ENCODE peak calls at places on chromosomes 13 and 19, in five cellular contexts. One of them, this sample, is unnamed.
A peak's percentile ranks its signal among the peaks of the same experiment; 100 is the strongest.

GRCh38 chr13:27028683-27029480 is 142.7 kb downstream of the USP12 start:
- DNase-seq in fibroblast of lung: no peak
- DNase-seq in A549: no peak
- DNase-seq in mucosa of descending colon: no peak
- DNase-seq in Calu3: no peak
- DNase-seq in this sample: no peak

GRCh38 chr19:49801966-49802661 is 11.0 kb downstream of the FUZ start:
- DNase-seq in fibroblast of lung: peak; percentile 84
- DNase-seq in A549: no peak
- DNase-seq in mucosa of descending colon: peak; percentile 74
- DNase-seq in Calu3: no peak
- DNase-seq in this sample: peak; percentile 93

GRCh38 chr13:80084086-80084676 is 256.7 kb downstream of the SPRY2 start:
- DNase-seq in fibroblast of lung: peak; percentile 97
- DNase-seq in A549: no peak
- DNase-seq in mucosa of descending colon: no peak
- DNase-seq in Calu3: no peak
- DNase-seq in this sample: peak; percentile 95

GRCh38 chr13:70729369-70729768 is 621.1 kb upstream of the KLHL1 start:
- DNase-seq in fibroblast of lung: no peak
- DNase-seq in A549: no peak
- DNase-seq in mucosa of descending colon: no peak
- DNase-seq in Calu3: no peak
- DNase-seq in this sample: no peak

GRCh38 chr13:23323946-23324709 is 109.4 kb downstream of the SACS start:
- DNase-seq in fibroblast of lung: peak; percentile 61
- DNase-seq in A549: no peak
- DNase-seq in mucosa of descending colon: no peak
- DNase-seq in Calu3: no peak
- DNase-seq in this sample: no peak

GRCh38 chr19:17405250-17406038 is at the start of gene BST2:
- DNase-seq in fibroblast of lung: peak; percentile 57
- DNase-seq in A549: no peak
- DNase-seq in mucosa of descending colon: peak; percentile 57
- DNase-seq in Calu3: no peak
- DNase-seq in this sample: peak; percentile 79

GRCh38 chr19:33868821-33869412 is 72.2 kb downstream of the KCTD15 start:
- DNase-seq in fibroblast of lung: peak; percentile 3
- DNase-seq in A549: no peak
- DNase-seq in mucosa of descending colon: peak; percentile 30
- DNase-seq in Calu3: no peak
- DNase-seq in this sample: peak; percentile 30

GRCh38 chr19:11530432-11530831 is 1.5 kb upstream of the ECSIT start:
- DNase-seq in fibroblast of lung: peak; percentile 82
- DNase-seq in A549: peak; percentile 56
- DNase-seq in mucosa of descending colon: peak; percentile 79
- DNase-seq in Calu3: peak; percentile 61
- DNase-seq in this sample: peak; percentile 91

GRCh38 chr19:7063339-7063738 is 4.9 kb upstream of the MBD3L3 start:
- DNase-seq in fibroblast of lung: no peak
- DNase-seq in A549: no peak
- DNase-seq in mucosa of descending colon: no peak
- DNase-seq in Calu3: no peak
- DNase-seq in this sample: no peak

GRCh38 chr13:103140001-103140671 is 73.9 kb upstream of the SLC10A2 start:
- DNase-seq in fibroblast of lung: no peak
- DNase-seq in A549: peak; percentile 4
- DNase-seq in mucosa of descending colon: peak; percentile 37
- DNase-seq in Calu3: peak; percentile 1
- DNase-seq in this sample: peak; percentile 37

GRCh38 chr19:55014714-55015113 is 23.4 kb downstream of the GP6 start:
- DNase-seq in fibroblast of lung: no peak
- DNase-seq in A549: no peak
- DNase-seq in mucosa of descending colon: no peak
- DNase-seq in Calu3: no peak
- DNase-seq in this sample: no peak

GRCh38 chr19:39599116-39599515 is 3.2 kb upstream of the LGALS13 start:
- DNase-seq in fibroblast of lung: peak; percentile 16
- DNase-seq in A549: no peak
- DNase-seq in mucosa of descending colon: peak; percentile 20
- DNase-seq in Calu3: peak; percentile 36
- DNase-seq in this sample: peak; percentile 67

GRCh38 chr19:42450314-42450934 is 7.7 kb upstream of the CXCL17 start:
- DNase-seq in fibroblast of lung: peak; percentile 70
- DNase-seq in A549: peak; percentile 97
- DNase-seq in mucosa of descending colon: peak; percentile 94
- DNase-seq in Calu3: peak; percentile 85
- DNase-seq in this sample: peak; percentile 88

GRCh38 chr19:45729774-45730388 is 815 bp downstream of the FBXO46 start:
- DNase-seq in fibroblast of lung: no peak
- DNase-seq in A549: no peak
- DNase-seq in mucosa of descending colon: no peak
- DNase-seq in Calu3: peak; percentile 17
- DNase-seq in this sample: no peak

GRCh38 chr19:13995878-13996765 is 10.0 kb downstream of the RFX1 start:
- DNase-seq in fibroblast of lung: no peak
- DNase-seq in A549: no peak
- DNase-seq in mucosa of descending colon: no peak
- DNase-seq in Calu3: no peak
- DNase-seq in this sample: no peak

GRCh38 chr19:7326105-7326877 is 22.4 kb upstream of the ARHGEF18 start:
- DNase-seq in fibroblast of lung: no peak
- DNase-seq in A549: no peak
- DNase-seq in mucosa of descending colon: peak; percentile 71
- DNase-seq in Calu3: no peak
- DNase-seq in this sample: peak; percentile 21

GRCh38 chr13:31908696-31909386 is 122.7 kb upstream of the FRY start:
- DNase-seq in fibroblast of lung: no peak
- DNase-seq in A549: no peak
- DNase-seq in mucosa of descending colon: no peak
- DNase-seq in Calu3: no peak
- DNase-seq in this sample: no peak

GRCh38 chr19:46739290-46739771 is 6.5 kb upstream of the FKRP start:
- DNase-seq in fibroblast of lung: no peak
- DNase-seq in A549: no peak
- DNase-seq in mucosa of descending colon: no peak
- DNase-seq in Calu3: no peak
- DNase-seq in this sample: no peak

DNA sequence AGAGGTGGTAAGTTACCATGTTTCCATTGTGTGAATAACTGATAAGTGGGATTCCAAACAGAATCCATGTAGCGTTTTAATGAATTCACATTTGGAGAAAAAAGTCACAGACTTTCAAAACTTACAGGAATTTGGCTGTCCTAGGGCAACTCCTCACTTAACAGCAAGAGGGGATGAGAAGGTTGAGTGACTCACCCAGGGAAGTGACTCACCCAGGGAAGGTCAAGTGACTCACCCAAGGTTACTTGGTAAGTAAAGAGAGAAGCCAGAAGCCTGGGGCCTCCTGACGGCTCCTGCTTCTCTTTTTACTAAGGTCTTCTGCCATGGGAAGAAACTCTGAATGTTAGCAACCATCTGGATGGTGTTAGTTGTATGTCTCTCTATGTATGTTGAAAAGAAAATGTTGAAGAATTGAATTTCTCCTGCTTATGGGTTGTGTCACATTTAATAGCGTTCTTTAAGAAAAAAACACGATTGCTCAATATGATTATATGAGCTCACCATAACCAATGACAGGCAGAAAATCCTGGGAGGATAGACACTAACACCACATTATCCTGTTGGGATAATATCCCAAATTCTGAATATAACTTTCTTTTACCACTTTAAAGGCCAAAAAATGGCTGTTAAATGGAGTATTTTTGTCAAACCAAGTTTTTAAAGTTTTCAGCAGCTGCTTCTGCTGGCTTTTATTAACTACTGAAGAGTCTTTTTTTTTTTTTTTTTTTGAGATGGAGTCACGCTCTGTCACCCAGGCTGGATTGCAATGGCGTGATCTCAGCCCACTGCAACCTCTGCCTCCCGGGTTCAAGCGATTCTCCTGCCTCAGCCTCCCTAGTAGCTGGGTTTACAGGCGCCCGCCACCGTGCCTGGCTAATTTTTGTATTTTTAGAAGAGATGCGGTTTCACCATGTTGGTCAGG is 195.6 kb downstream of the GGACT start:
- DNase-seq in fibroblast of lung: peak; percentile 100
- DNase-seq in A549: peak; percentile 76
- DNase-seq in mucosa of descending colon: peak; percentile 71
- DNase-seq in Calu3: peak; percentile 67
- DNase-seq in this sample: peak; percentile 37
- TF ChIP-seq CTCF in fibroblast of lung: no peak
- TF ChIP-seq CTCF in A549: no peak
- TF ChIP-seq CTCF in mucosa of descending colon: no peak
- TF ChIP-seq CTCF in Calu3: no peak
- TF ChIP-seq CTCF in this sample: no peak

DNA sequence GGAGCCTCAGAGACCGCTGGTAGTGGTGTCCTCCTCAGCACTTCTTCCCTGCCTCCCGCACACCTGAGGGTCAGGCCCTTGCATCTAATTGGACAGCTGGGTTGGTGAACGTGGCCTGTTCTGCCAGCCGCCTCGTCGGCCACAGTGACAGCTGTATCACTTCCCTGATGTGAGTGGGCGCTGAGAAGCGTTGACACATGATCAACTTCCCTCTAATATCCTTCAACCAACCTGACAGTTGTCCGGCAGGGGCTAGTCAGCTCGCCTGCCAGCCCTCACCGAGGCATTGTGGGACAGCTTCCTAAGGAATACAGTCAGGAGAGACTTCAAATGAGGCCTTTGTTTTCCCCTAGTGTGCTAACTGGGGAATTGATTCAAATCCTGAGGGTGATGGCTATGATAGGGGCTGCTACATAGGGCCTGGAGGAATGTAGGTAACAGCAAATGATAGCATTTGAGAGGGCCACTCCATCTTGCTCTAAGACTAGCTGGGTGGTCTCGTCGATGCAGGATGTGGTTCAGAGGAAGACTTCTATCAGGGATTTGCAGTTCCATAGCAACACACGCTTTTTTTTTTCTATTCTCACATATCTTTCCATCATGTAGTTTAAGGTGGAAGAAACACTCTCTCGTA is 230.8 kb downstream of the TSHZ3 start:
- DNase-seq in fibroblast of lung: no peak
- DNase-seq in A549: no peak
- DNase-seq in mucosa of descending colon: no peak
- DNase-seq in Calu3: no peak
- DNase-seq in this sample: no peak
- TF ChIP-seq CTCF in fibroblast of lung: no peak
- TF ChIP-seq CTCF in A549: no peak
- TF ChIP-seq CTCF in mucosa of descending colon: no peak
- TF ChIP-seq CTCF in Calu3: no peak
- TF ChIP-seq CTCF in this sample: no peak

GRCh38 chr13:110716235-110716505 is 2.7 kb downstream of the ING1 start:
- DNase-seq in fibroblast of lung: peak; percentile 10
- DNase-seq in A549: no peak
- DNase-seq in mucosa of descending colon: peak; percentile 68
- DNase-seq in Calu3: no peak
- DNase-seq in this sample: peak; percentile 30

GRCh38 chr13:110713642-110713952 is at the start of gene ING1:
- DNase-seq in fibroblast of lung: no peak
- DNase-seq in A549: no peak
- DNase-seq in mucosa of descending colon: no peak
- DNase-seq in Calu3: no peak
- DNase-seq in this sample: no peak

GRCh38 chr13:110714798-110715394 is 1.4 kb downstream of the ING1 start:
- DNase-seq in fibroblast of lung: peak; percentile 41
- DNase-seq in A549: no peak
- DNase-seq in mucosa of descending colon: peak; percentile 69
- DNase-seq in Calu3: no peak
- DNase-seq in this sample: peak; percentile 63

GRCh38 chr13:110713981-110714797 is 689 bp downstream of the ING1 start:
- DNase-seq in fibroblast of lung: peak; percentile 52
- DNase-seq in A549: no peak
- DNase-seq in mucosa of descending colon: peak; percentile 73
- DNase-seq in Calu3: no peak
- DNase-seq in this sample: peak; percentile 58

GRCh38 chr13:110715395-110716234 is 2.1 kb downstream of the ING1 start:
- DNase-seq in fibroblast of lung: peak; percentile 100
- DNase-seq in A549: peak; percentile 82
- DNase-seq in mucosa of descending colon: peak; percentile 98
- DNase-seq in Calu3: peak; percentile 85
- DNase-seq in this sample: peak; percentile 99
- TF ChIP-seq CTCF in fibroblast of lung: peak; percentile 15
- TF ChIP-seq CTCF in A549: no peak
- TF ChIP-seq CTCF in mucosa of descending colon: peak; percentile 19
- TF ChIP-seq CTCF in Calu3: no peak
- TF ChIP-seq CTCF in this sample: peak; percentile 28

GRCh38 chr19:12695090-12695489 is 1.3 kb downstream of the FBXW9 start:
- DNase-seq in fibroblast of lung: no peak
- DNase-seq in A549: no peak
- DNase-seq in mucosa of descending colon: no peak
- DNase-seq in Calu3: no peak
- DNase-seq in this sample: no peak

GRCh38 chr19:12695514-12695913 is 917 bp downstream of the FBXW9 start:
- DNase-seq in fibroblast of lung: no peak
- DNase-seq in A549: no peak
- DNase-seq in mucosa of descending colon: no peak
- DNase-seq in Calu3: no peak
- DNase-seq in this sample: no peak

GRCh38 chr19:12695997-12696365 is 450 bp downstream of the FBXW9 start:
- DNase-seq in fibroblast of lung: no peak
- DNase-seq in A549: peak; percentile 10
- DNase-seq in mucosa of descending colon: no peak
- DNase-seq in Calu3: no peak
- DNase-seq in this sample: no peak

GRCh38 chr19:12698138-12698537 is 1.7 kb upstream of the FBXW9 start:
- DNase-seq in fibroblast of lung: no peak
- DNase-seq in A549: no peak
- DNase-seq in mucosa of descending colon: no peak
- DNase-seq in Calu3: no peak
- DNase-seq in this sample: no peak

DNA sequence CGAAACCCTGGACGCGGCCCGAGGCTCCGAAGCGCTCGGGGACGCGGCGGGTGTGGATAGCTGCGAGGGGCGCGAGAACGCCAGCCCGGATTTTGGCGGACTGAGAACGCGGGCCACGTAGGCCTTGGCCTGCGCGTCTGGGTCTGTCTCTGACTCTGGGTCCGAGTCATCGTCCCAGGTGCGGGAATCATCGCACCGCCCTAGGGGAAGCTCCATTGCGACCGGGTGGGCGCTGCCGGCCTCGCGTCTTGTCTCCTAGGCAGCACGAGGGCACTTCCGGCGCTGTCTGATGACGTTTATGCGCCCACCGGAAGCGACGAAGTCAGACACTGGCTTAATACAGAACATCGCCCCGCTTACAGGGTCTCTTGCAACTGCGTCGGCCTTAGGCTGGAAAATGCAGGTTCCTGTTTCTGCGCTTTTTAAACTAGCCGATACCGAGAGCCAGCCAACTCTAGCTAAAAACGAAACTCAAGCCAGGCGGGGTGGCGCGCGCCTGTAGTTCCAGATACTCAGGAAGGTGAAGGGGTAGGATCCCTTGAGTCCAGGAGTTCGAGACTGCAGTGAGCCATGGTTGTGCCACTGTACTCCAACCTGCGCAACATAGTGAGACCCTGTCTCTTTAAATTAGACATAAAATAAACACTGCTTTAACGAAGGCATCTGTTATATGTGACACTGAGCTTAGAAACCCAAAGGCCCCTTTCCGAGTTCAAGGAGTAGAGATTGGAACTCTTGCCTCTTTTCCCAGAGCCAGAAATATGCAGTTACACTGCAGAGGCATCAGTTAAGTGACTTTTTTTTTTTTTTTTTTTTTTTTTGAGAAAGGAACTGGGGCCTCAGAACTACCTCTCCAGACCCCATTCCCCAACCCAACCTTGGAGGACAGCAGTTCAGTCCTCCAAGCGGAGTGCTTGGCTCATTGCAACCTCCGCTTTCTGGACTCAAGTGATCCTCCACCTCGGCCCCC is at the start of gene FBXW9:
- DNase-seq in fibroblast of lung: peak; percentile 94
- DNase-seq in A549: peak; percentile 85
- DNase-seq in mucosa of descending colon: peak; percentile 99
- DNase-seq in Calu3: peak; percentile 90
- DNase-seq in this sample: peak; percentile 93
- TF ChIP-seq CTCF in fibroblast of lung: no peak
- TF ChIP-seq CTCF in A549: no peak
- TF ChIP-seq CTCF in mucosa of descending colon: no peak
- TF ChIP-seq CTCF in Calu3: no peak
- TF ChIP-seq CTCF in this sample: no peak